ENCODE peak calls at places on chromosomes 12 and 14, in ten cellular contexts. K is fibroblast of lung, J is A673, S is brain microvascular endothelial cell, N is cardiac muscle cell, O is MM.1S, T is lung, Q is ascending aorta, M is gastrocnemius medialis, W is BJ. Y is an unnamed sample. For H3K36me3, the result is how much of the 10 kb centered on the place peaks cover.

GRCh38 chr12:124238886-124239285 is 56.0 kb upstream of the RFLNA start:
- DNase-seq in W (no peak), O (no peak), K (no peak), Q (no peak), M (no peak), S (no peak), J (no peak), N (no peak), T (no peak), Y (no peak)

GRCh38 chr14:68631691-68632590 is 160.9 kb downstream of the ZFP36L1 start:
- DNase-seq in T (no peak), S (no peak), J (no peak), K (no peak), M (no peak), N (no peak), Q (no peak), W (no peak), O (no peak), Y (no peak)

GRCh38 chr12:71517145-71517846 is 77.7 kb downstream of the LGR5 start:
- DNase-seq in Q (no peak), N (no peak), K (no peak), M (no peak), J (no peak), S (no peak), T (no peak), W (no peak), O (no peak), Y (no peak)

GRCh38 chr14:99819514-99819913 is 26.3 kb downstream of the EML1 start:
- DNase-seq in T (no peak), M (no peak), Q (no peak), W (no peak), K (no peak), S (no peak), N (no peak), O (no peak), J (no peak), Y (no peak)

GRCh38 chr14:80150301-80150700 is 61.0 kb downstream of the DIO2 start:
- DNase-seq in J (no peak), Q (no peak), S (no peak), N (no peak), T (no peak), W (no peak), O (no peak), K (no peak), M (no peak), Y (peak)

GRCh38 chr12:23611320-23611719 is 338.1 kb downstream of the SOX5 start:
- DNase-seq in Q (no peak), J (peak), N (no peak), S (peak), M (no peak), W (no peak), K (peak), O (no peak), T (no peak), Y (peak)

GRCh38 chr12:47349770-47350408 is 270.1 kb upstream of the AMIGO2 start:
- DNase-seq in W (no peak), M (no peak), T (no peak), N (no peak), K (no peak), J (no peak), O (no peak), Q (no peak), S (no peak), Y (peak)

GRCh38 chr12:58364389-58365086 is 423.2 kb downstream of the ATP23 start:
- DNase-seq in W (peak), K (peak), M (no peak), O (no peak), N (no peak), T (no peak), J (peak), Q (no peak), S (peak), Y (peak)

GRCh38 chr12:123807670-123808069 is 45.6 kb downstream of the DNAH10 start:
- DNase-seq in W (no peak), Q (no peak), N (peak), M (no peak), K (peak), J (peak), T (no peak), O (no peak), S (no peak), Y (no peak)

GRCh38 chr14:70186826-70187483 is 1.8 kb downstream of the SLC8A3 start:
- DNase-seq in K (peak), W (no peak), O (no peak), Q (no peak), S (no peak), N (peak), T (no peak), J (peak), M (peak), Y (no peak)

GRCh38 chr14:89849931-89850330 is 104.6 kb downstream of the EFCAB11 start:
- DNase-seq in T (no peak), Q (no peak), O (no peak), N (no peak), J (no peak), S (peak), W (no peak), M (no peak), K (peak), Y (no peak)

GRCh38 chr12:81811066-81811777 is 52.1 kb upstream of the PPFIA2 start:
- DNase-seq in M (no peak), Q (no peak), O (no peak), W (no peak), T (no peak), J (peak), N (no peak), K (no peak), S (peak), Y (peak)

GRCh38 chr12:1691123-1692007 is 495 bp downstream of the ADIPOR2 start:
- DNase-seq in Q (no peak), W (no peak), T (peak), O (peak), J (peak), K (no peak), N (peak), M (no peak), S (no peak), Y (peak)

GRCh38 chr12:16587514-16587913 is 18.4 kb downstream of the LMO3 start:
- DNase-seq in J (no peak), T (no peak), O (no peak), N (no peak), M (no peak), W (no peak), Q (no peak), K (no peak), S (no peak), Y (peak)

GRCh38 chr12:105423921-105424320 is 93.4 kb downstream of the C12orf75 start:
- DNase-seq in J (peak), O (no peak), N (no peak), Q (no peak), S (no peak), K (no peak), W (no peak), T (no peak), M (no peak), Y (no peak)
- TF ChIP-seq CTCF in J (no peak), O (no peak), N (no peak), Q (no peak), S (no peak), K (no peak), W (no peak), T (no peak), M (no peak), Y (no peak)

GRCh38 chr14:102722646-102723045 is 54.6 kb upstream of the TRAF3 start:
- DNase-seq in O (no peak), K (no peak), T (no peak), Q (no peak), J (no peak), M (no peak), N (no peak), S (no peak), W (no peak), Y (no peak)
- H3K36me3 ChIP-seq in O (under half), K (under half), T (under half), Q (half or more), J (half or more), M (under half), N (under half), S (under half), W (under half), Y (under half)

DNA sequence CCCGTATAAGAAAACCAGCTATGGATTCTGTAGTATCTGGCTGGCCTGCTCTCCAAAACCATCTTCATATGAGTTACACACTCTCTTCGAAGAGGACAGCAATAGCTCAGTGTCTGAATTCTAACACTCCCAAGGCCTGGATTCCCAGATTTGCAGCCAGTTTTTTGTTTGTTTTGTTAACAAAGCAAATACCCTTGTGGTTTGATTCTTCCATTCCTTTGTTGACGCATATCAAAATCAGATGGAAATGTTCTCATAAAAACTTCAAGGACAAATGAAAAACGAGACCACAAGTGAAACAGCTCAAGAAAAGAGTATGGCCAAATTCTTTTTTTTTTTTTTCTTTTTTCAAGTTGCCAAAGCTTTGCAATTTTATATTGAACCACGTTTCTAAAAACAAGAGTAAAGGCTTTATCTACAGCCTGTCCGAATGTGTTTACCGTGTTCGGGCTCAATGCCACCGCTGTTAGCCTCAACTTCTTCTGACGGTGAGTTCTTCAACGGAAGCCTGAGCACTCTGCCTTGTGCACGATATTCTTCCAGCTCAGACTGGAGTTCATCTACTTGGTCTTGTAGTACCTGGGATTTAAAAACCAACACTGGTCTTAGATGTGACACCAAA is 67.5 kb downstream of the NIN start:
- DNase-seq in M (no peak), K (peak), W (peak), Q (no peak), O (no peak), T (no peak), N (no peak), S (peak), J (no peak), Y (peak)
- H3K4me3 ChIP-seq in M (no peak), K (no peak), W (no peak), Q (no peak), O (no peak), T (no peak), N (no peak), S (no peak), J (no peak), Y (no peak)

DNA sequence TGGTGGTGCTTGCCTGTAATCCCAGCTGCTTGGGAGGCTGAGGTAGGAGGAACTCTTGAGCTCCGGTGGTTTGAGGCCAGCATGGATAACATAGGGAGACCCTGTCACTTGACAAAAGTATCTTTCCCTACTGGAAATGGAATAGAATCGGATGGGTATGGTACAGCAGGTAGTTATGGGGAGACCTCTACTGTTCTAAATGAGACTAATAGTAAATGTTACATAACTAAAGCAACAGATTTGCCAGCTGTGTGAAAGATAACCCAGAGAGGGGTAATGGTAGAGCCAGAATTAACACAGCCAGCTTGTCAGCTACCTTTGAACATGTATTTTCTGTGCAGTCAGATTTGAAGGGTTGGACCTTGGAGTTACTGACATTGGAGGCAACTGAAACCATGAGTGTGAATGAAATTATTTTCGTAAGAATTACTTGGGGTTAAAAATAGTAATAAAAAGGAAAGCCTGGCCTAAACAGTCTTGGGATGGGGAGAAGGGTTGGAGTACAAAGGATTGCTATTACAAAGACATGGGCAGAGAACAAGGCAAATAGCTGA is 21.7 kb upstream of the NUP107 start:
- DNase-seq in Q (no peak), T (no peak), K (no peak), O (no peak), J (no peak), S (no peak), M (no peak), W (no peak), N (no peak), Y (no peak)
- TF ChIP-seq CTCF in Q (no peak), T (no peak), K (no peak), O (no peak), J (no peak), S (no peak), M (no peak), W (no peak), N (no peak), Y (no peak)

GRCh38 chr12:21637985-21638891 is 19.4 kb downstream of the LDHB start:
- DNase-seq in O (no peak), M (no peak), Q (no peak), T (no peak), K (peak), S (peak), N (no peak), J (no peak), W (no peak), Y (no peak)
- H3K36me3 ChIP-seq in O (half or more), M (under half), Q (half or more), T (under half), K (under half), S (half or more), N (half or more), J (half or more), W (under half), Y (under half)

GRCh38 chr12:114476159-114476558 is 70.2 kb upstream of the TBX5 start:
- DNase-seq in O (no peak), T (no peak), J (peak), N (peak), S (no peak), Q (no peak), K (peak), W (no peak), M (no peak), Y (peak)

GRCh38 chr12:114478891-114479290 is 72.9 kb upstream of the TBX5 start:
- DNase-seq in O (no peak), M (no peak), S (no peak), K (no peak), Q (no peak), J (no peak), W (no peak), N (no peak), T (no peak), Y (no peak)

DNA sequence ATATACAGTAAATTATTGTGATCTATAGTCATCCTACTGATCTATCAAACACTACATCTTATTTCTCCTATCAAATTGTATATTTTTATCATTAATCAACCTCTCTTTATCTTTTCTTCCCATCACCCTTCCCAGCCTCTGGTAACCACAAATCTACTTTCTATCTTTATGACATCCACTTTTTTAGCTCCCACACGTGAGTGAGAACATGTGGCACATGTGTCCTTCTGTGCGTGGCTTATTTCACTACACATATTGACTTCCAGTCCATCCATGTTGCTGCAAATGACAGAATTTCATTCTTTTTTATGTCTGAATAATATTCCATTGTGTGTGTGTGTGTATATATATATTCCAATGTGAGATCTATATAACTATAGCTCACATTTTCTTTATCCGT is 67.8 kb upstream of the TBX5 start:
- DNase-seq in T (no peak), J (no peak), Q (no peak), K (no peak), W (no peak), N (no peak), S (no peak), O (no peak), M (no peak), Y (no peak)
- H3K4me3 ChIP-seq in T (no peak), J (no peak), Q (no peak), K (no peak), W (no peak), N (no peak), S (no peak), O (no peak), M (no peak), Y (no peak)

GRCh38 chr12:121224591-121224990 is 14.7 kb downstream of the P2RX4 start:
- DNase-seq in M (no peak), N (no peak), S (no peak), K (no peak), W (no peak), O (no peak), Q (no peak), J (no peak), T (no peak), Y (no peak)

GRCh38 chr12:121222847-121223246 is 12.9 kb downstream of the P2RX4 start:
- DNase-seq in W (no peak), T (no peak), Q (no peak), S (no peak), J (no peak), K (no peak), N (no peak), M (no peak), O (no peak), Y (no peak)

GRCh38 chr12:121226399-121226798 is 16.5 kb downstream of the P2RX4 start:
- DNase-seq in N (no peak), K (no peak), O (no peak), S (no peak), M (no peak), J (no peak), W (no peak), Q (no peak), T (no peak), Y (no peak)

GRCh38 chr12:121223947-121224285 is 14.0 kb downstream of the P2RX4 start:
- DNase-seq in O (no peak), Q (no peak), S (no peak), J (no peak), K (no peak), T (no peak), N (no peak), M (no peak), W (no peak), Y (no peak)

DNA sequence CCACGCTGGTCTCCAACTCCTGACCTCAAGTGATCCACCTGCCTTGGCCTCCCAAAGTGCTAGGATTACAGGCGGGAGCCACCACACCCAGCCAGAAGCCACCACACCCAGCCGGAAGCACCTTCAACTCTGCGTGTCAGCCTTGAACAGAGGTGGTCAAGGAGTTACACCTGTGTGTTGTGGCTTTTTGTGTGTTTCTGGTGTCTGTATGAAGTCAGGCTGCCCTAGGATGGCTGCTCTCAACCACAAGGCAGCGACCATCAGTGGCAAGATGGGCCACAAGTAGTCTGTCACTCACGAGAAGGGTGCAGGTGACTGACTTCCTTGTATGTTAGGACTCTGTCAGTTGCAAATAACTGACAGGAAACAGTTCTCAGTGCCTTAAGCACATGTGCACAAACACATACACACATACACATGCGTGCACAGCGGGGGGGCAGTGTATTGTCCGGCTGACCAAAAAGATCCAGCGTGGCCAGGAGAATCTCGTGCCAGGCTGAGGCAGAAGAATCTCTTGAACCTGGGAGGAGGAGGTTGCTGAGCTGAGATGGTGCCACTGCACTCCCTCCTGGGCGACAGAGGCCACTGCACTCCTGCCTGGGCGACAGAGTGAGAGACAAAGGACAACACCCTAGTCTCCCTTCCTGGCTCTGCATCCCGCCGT is 13.5 kb downstream of the P2RX4 start:
- DNase-seq in Q (no peak), N (no peak), J (no peak), T (no peak), S (peak), O (no peak), K (no peak), W (no peak), M (no peak), Y (no peak)
- TF ChIP-seq CTCF in Q (no peak), N (no peak), J (peak), T (no peak), S (peak), O (no peak), K (no peak), W (peak), M (no peak), Y (peak)

DNA sequence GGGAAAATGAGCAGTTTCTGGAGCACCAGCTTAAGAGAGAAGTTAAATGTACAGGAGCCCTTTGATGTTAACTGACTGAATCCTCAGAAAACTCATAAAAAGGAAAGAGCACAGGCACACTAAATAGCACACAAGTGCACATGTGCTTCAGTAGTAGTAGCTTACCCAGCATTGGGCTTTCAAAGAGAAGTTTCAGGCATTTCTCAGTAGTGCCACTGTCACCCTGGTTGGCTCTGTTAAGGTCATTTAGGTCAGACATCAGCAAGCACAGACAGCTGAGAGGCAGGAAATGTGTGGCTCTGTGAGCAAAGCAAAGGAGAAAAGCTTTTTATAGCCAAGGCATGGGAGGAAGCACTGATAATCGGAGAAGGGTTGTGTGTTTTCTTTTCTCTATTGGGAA is 96.3 kb upstream of the HIF1A start:
- DNase-seq in W (no peak), O (peak), J (no peak), T (no peak), Q (no peak), N (peak), S (no peak), K (no peak), M (no peak), Y (no peak)
- H3K36me3 ChIP-seq in W (under half), O (under half), J (under half), T (under half), Q (under half), N (under half), S (under half), K (under half), M (under half), Y (under half)